ENCODE peak calls at places on chromosome 4, in nine cellular contexts. A, B, L, X, F, K, H, J and U are unnamed samples.

GRCh38 chr4:78864405-78865024 is 74.7 kb downstream of the PAQR3 start:
- DNase-seq in L (peak; percentile 23), K (no peak), F (peak; percentile 89), A (peak; percentile 46), B (no peak), X (peak; percentile 42), H (peak; percentile 89), J (no peak), U (peak; percentile 81)

GRCh38 chr4:52201705-52202104 is 150.6 kb downstream of the SPATA18 start:
- DNase-seq in H (no peak), K (no peak), F (no peak), L (no peak), B (no peak), X (no peak), J (no peak), A (no peak), U (no peak)

GRCh38 chr4:158521490-158522111 is at the start of gene RXFP1:
- DNase-seq in L (no peak), X (no peak), K (no peak), B (no peak), H (no peak), A (no peak), F (no peak), J (no peak), U (no peak)

GRCh38 chr4:163554870-163555465 is 60.5 kb downstream of the TMA16 start:
- DNase-seq in L (no peak), B (no peak), H (peak; percentile 24), J (no peak), K (no peak), A (no peak), X (no peak), F (peak; percentile 35), U (peak; percentile 56)

GRCh38 chr4:154208424-154208823 is 283.2 kb downstream of the DCHS2 start:
- DNase-seq in L (no peak), X (no peak), B (no peak), A (no peak), J (no peak), H (no peak), F (no peak), K (no peak), U (peak; percentile 9)

GRCh38 chr4:8112036-8112576 is 46.5 kb downstream of the ABLIM2 start:
- DNase-seq in F (no peak), K (no peak), H (no peak), B (no peak), X (no peak), J (no peak), A (no peak), L (no peak), U (no peak)

GRCh38 chr4:118281611-118282442 is 71.0 kb downstream of the PRSS12 start:
- DNase-seq in J (no peak), F (no peak), H (peak; percentile 63), X (no peak), B (no peak), A (no peak), L (peak; percentile 39), K (peak; percentile 34), U (peak; percentile 33)

GRCh38 chr4:123397276-123398150 is 918 bp downstream of the SPRY1 start:
- DNase-seq in J (peak; percentile 30), B (no peak), X (peak; percentile 52), L (peak; percentile 62), K (peak; percentile 68), F (peak; percentile 31), A (peak; percentile 45), H (peak; percentile 88), U (peak; percentile 81)

GRCh38 chr4:101277661-101278060 is 69.7 kb downstream of the PPP3CA start:
- DNase-seq in F (no peak), J (no peak), B (no peak), L (no peak), A (no peak), K (no peak), H (no peak), X (no peak), U (no peak)

GRCh38 chr4:40403079-40403478 is 67.9 kb downstream of the CHRNA9 start:
- DNase-seq in X (no peak), L (no peak), A (no peak), F (no peak), H (peak; percentile 14), J (no peak), K (peak; percentile 42), B (no peak), U (no peak)

GRCh38 chr4:6688879-6689505 is 4.7 kb upstream of the S100P start:
- DNase-seq in L (no peak), A (peak; percentile 81), J (peak; percentile 55), K (peak; percentile 67), H (peak; percentile 49), B (peak; percentile 80), F (no peak), X (peak; percentile 71), U (peak; percentile 97)

GRCh38 chr4:173519130-173520101 is 10.6 kb downstream of the HAND2 start:
- DNase-seq in F (no peak), K (no peak), A (no peak), X (no peak), H (peak; percentile 86), L (peak; percentile 33), B (no peak), J (no peak), U (peak; percentile 8)

GRCh38 chr4:11429646-11430045 is 952 bp upstream of the HS3ST1 start:
- DNase-seq in X (no peak), J (no peak), B (no peak), F (no peak), H (peak; percentile 9), L (no peak), A (no peak), K (no peak), U (peak; percentile 77)

GRCh38 chr4:176588436-176588835 is 204.3 kb downstream of the VEGFC start:
- DNase-seq in A (no peak), B (no peak), H (no peak), K (no peak), L (no peak), J (no peak), X (no peak), F (no peak), U (no peak)

GRCh38 chr4:41258783-41259182 is 2.1 kb downstream of the UCHL1 start:
- DNase-seq in B (no peak), J (no peak), X (no peak), H (peak; percentile 77), F (peak; percentile 15), A (no peak), K (no peak), L (peak; percentile 19), U (peak; percentile 86)

GRCh38 chr4:24488399-24489164 is 95.8 kb downstream of the DHX15 start:
- DNase-seq in X (peak; percentile 47), K (peak; percentile 68), A (peak; percentile 29), L (peak; percentile 90), F (peak; percentile 22), B (peak; percentile 30), J (peak; percentile 30), H (peak; percentile 77), U (peak; percentile 82)

GRCh38 chr4:9927317-9928007 is 93.8 kb downstream of the SLC2A9 start:
- DNase-seq in B (no peak), H (no peak), F (no peak), A (no peak), L (no peak), K (no peak), X (no peak), J (no peak), U (no peak)